ENCODE peak calls at places on chromosomes 5 and 9, in five cellular contexts. One of them, this sample, is unnamed.

GRCh38 chr9:111036946-111037743 is 1.1 kb downstream of the LPAR1 start:
- DNase-seq in tibial nerve: no peak
- DNase-seq in IMR-90: peak
- DNase-seq in suprapubic skin: no peak
- DNase-seq in thyroid gland: no peak
- DNase-seq in this sample: no peak

GRCh38 chr5:39049298-39049697 is 24.9 kb downstream of the RICTOR start:
- DNase-seq in tibial nerve: no peak
- DNase-seq in IMR-90: no peak
- DNase-seq in suprapubic skin: no peak
- DNase-seq in thyroid gland: no peak
- DNase-seq in this sample: no peak

GRCh38 chr5:74934949-74935751 is 69.0 kb upstream of the FAM169A start:
- DNase-seq in tibial nerve: no peak
- DNase-seq in IMR-90: peak
- DNase-seq in suprapubic skin: no peak
- DNase-seq in thyroid gland: no peak
- DNase-seq in this sample: no peak

GRCh38 chr9:124964604-124965003 is 23.7 kb upstream of the GOLGA1 start:
- DNase-seq in tibial nerve: no peak
- DNase-seq in IMR-90: no peak
- DNase-seq in suprapubic skin: no peak
- DNase-seq in thyroid gland: no peak
- DNase-seq in this sample: no peak

GRCh38 chr5:132681476-132681831 is 7.7 kb downstream of the IL4 start:
- DNase-seq in tibial nerve: no peak
- DNase-seq in IMR-90: no peak
- DNase-seq in suprapubic skin: no peak
- DNase-seq in thyroid gland: no peak
- DNase-seq in this sample: no peak

GRCh38 chr9:78386746-78387145 is 89.8 kb downstream of the PSAT1 start:
- DNase-seq in tibial nerve: no peak
- DNase-seq in IMR-90: peak
- DNase-seq in suprapubic skin: no peak
- DNase-seq in thyroid gland: no peak
- DNase-seq in this sample: no peak

GRCh38 chr5:6861667-6862066 is 148.4 kb downstream of the TENT4A start:
- DNase-seq in tibial nerve: no peak
- DNase-seq in IMR-90: no peak
- DNase-seq in suprapubic skin: no peak
- DNase-seq in thyroid gland: no peak
- DNase-seq in this sample: no peak

GRCh38 chr5:3657364-3658003 is 61.9 kb downstream of the IRX1 start:
- DNase-seq in tibial nerve: no peak
- DNase-seq in IMR-90: no peak
- DNase-seq in suprapubic skin: no peak
- DNase-seq in thyroid gland: no peak
- DNase-seq in this sample: no peak

GRCh38 chr5:154258531-154259217 is 68.1 kb downstream of the GALNT10 start:
- DNase-seq in tibial nerve: no peak
- DNase-seq in IMR-90: no peak
- DNase-seq in suprapubic skin: no peak
- DNase-seq in thyroid gland: no peak
- DNase-seq in this sample: no peak

GRCh38 chr5:10762178-10762775 is 1.2 kb upstream of the DAP start:
- DNase-seq in tibial nerve: no peak
- DNase-seq in IMR-90: no peak
- DNase-seq in suprapubic skin: no peak
- DNase-seq in thyroid gland: peak
- DNase-seq in this sample: no peak

GRCh38 chr5:10760976-10761841 is at the start of gene DAP:
- DNase-seq in tibial nerve: peak
- DNase-seq in IMR-90: peak
- DNase-seq in suprapubic skin: peak
- DNase-seq in thyroid gland: peak
- DNase-seq in this sample: peak

GRCh38 chr5:10759111-10759510 is 1.9 kb downstream of the DAP start:
- DNase-seq in tibial nerve: no peak
- DNase-seq in IMR-90: no peak
- DNase-seq in suprapubic skin: no peak
- DNase-seq in thyroid gland: no peak
- DNase-seq in this sample: no peak

GRCh38 chr5:10761842-10762165 is 770 bp upstream of the DAP start:
- DNase-seq in tibial nerve: no peak
- DNase-seq in IMR-90: peak
- DNase-seq in suprapubic skin: no peak
- DNase-seq in thyroid gland: no peak
- DNase-seq in this sample: no peak

GRCh38 chr5:10760033-10760975 is 730 bp downstream of the DAP start:
- DNase-seq in tibial nerve: no peak
- DNase-seq in IMR-90: peak
- DNase-seq in suprapubic skin: no peak
- DNase-seq in thyroid gland: peak
- DNase-seq in this sample: peak
- TF ChIP-seq POLR2A in tibial nerve: no peak
- TF ChIP-seq POLR2A in IMR-90: no peak
- TF ChIP-seq POLR2A in suprapubic skin: no peak
- TF ChIP-seq POLR2A in thyroid gland: peak
- TF ChIP-seq POLR2A in this sample: no peak

DNA sequence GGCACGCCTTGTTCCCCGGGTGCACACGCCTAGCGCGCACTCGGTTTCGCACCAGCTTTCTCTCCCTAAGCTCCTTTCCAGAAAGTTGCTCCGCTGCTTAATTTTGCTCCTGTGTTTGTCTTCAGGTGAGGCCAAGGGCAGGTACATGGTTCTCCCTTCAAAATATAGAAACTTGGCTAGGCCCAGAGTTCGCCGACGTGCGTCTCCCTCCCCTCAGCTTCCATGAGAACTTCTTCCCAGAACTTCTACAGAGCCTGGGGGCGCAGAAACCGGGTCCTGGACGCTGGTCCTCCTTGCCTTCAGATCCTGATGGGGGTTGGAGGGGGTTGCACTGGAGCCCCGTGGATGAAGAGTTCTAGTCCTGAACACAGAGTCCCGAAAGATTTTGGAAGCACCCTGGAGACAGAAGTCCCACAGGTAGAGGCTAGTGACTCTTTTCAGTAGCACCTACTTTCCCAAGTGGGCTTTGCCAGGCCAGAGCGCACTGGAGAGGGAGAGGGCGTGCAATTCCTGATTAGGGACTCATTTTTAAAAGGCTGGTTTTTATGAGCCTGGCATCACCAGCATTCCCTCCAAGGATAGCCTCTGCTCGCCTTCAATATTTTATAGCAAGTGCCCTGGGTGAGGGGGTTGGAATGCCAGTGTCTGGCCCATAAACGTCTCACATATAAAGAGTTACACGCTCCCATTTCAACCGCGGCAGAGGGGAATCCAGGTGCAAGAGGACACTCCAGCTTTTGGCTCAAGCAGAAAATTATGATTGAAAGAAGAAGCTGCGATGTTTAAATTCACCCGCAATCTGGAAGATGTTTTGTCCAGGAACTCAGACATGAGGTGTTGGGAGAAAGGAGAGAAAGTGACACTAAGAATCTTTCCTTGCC is 128.5 kb downstream of the TMEM174 start:
- DNase-seq in tibial nerve: no peak
- DNase-seq in IMR-90: no peak
- DNase-seq in suprapubic skin: no peak
- DNase-seq in thyroid gland: no peak
- DNase-seq in this sample: no peak
- TF ChIP-seq POLR2A in tibial nerve: no peak
- TF ChIP-seq POLR2A in IMR-90: no peak
- TF ChIP-seq POLR2A in suprapubic skin: no peak
- TF ChIP-seq POLR2A in thyroid gland: no peak
- TF ChIP-seq POLR2A in this sample: no peak

GRCh38 chr5:36237756-36238155 is 4.0 kb downstream of the NADK2 start:
- DNase-seq in tibial nerve: no peak
- DNase-seq in IMR-90: no peak
- DNase-seq in suprapubic skin: no peak
- DNase-seq in thyroid gland: no peak
- DNase-seq in this sample: no peak

GRCh38 chr5:36241636-36242533 is at the start of gene NADK2:
- DNase-seq in tibial nerve: peak
- DNase-seq in IMR-90: peak
- DNase-seq in suprapubic skin: peak
- DNase-seq in thyroid gland: peak
- DNase-seq in this sample: peak

GRCh38 chr5:36240779-36241635 is 718 bp downstream of the NADK2 start:
- DNase-seq in tibial nerve: peak
- DNase-seq in IMR-90: peak
- DNase-seq in suprapubic skin: peak
- DNase-seq in thyroid gland: peak
- DNase-seq in this sample: peak

GRCh38 chr5:36238896-36239295 is 2.8 kb downstream of the NADK2 start:
- DNase-seq in tibial nerve: no peak
- DNase-seq in IMR-90: no peak
- DNase-seq in suprapubic skin: no peak
- DNase-seq in thyroid gland: no peak
- DNase-seq in this sample: no peak

GRCh38 chr5:36239370-36240293 is 2.1 kb downstream of the NADK2 start:
- DNase-seq in tibial nerve: no peak
- DNase-seq in IMR-90: no peak
- DNase-seq in suprapubic skin: no peak
- DNase-seq in thyroid gland: no peak
- DNase-seq in this sample: no peak
- TF ChIP-seq POLR2A in tibial nerve: no peak
- TF ChIP-seq POLR2A in IMR-90: no peak
- TF ChIP-seq POLR2A in suprapubic skin: no peak
- TF ChIP-seq POLR2A in thyroid gland: no peak
- TF ChIP-seq POLR2A in this sample: no peak

GRCh38 chr5:179793470-179794139 is at the start of gene LTC4S:
- DNase-seq in tibial nerve: no peak
- DNase-seq in IMR-90: peak
- DNase-seq in suprapubic skin: peak
- DNase-seq in thyroid gland: peak
- DNase-seq in this sample: no peak
- TF ChIP-seq POLR2A in tibial nerve: no peak
- TF ChIP-seq POLR2A in IMR-90: no peak
- TF ChIP-seq POLR2A in suprapubic skin: no peak
- TF ChIP-seq POLR2A in thyroid gland: no peak
- TF ChIP-seq POLR2A in this sample: no peak

DNA sequence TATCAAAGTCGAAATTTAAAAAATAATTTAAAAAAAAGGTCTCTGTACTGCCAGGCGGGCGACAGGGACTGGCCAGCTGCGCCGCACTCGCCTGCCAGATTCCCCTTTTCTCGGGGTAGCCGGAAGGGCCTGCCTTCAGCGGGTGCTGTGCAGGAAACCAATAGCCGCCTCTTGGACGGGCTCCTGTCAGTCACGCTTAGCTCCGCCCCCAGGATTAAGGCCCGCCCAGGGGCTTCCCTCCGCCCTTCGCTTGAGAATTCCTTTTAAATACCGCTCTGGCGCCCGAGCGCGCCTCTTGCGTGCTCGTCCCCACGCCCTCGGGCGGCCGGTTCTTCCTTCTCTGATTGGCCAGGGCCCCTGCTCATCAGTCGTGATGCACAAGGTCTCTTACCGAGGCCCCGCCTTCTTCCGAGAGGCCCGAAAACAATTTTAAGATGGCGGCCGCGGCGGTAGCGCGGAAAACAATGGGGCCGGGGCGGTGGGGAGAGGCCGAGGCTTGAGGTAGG is at the start of gene MAML1:
- DNase-seq in tibial nerve: peak
- DNase-seq in IMR-90: peak
- DNase-seq in suprapubic skin: peak
- DNase-seq in thyroid gland: peak
- DNase-seq in this sample: peak
- TF ChIP-seq POLR2A in tibial nerve: peak
- TF ChIP-seq POLR2A in IMR-90: peak
- TF ChIP-seq POLR2A in suprapubic skin: no peak
- TF ChIP-seq POLR2A in thyroid gland: peak
- TF ChIP-seq POLR2A in this sample: peak

DNA sequence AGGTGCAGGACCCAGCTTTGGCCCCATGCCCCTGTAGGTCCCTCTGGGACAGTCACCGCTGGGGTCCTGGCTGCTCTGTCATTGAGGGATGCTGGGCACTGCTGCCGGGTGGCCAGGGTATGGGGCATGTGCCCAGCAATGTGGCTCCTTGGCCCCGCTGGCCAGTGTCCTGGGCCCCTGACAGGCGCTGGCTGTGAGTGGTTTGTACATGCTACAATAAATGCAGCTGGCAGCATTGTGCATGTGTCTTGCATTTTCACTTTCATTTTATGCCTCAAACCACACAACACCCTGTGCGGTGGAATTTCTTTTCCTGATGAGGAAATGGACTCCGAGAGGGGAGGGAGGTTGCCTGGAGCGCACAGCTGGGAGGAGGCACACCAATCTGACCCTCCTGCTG is 11.5 kb downstream of the TSPAN17 start:
- DNase-seq in tibial nerve: no peak
- DNase-seq in IMR-90: peak
- DNase-seq in suprapubic skin: no peak
- DNase-seq in thyroid gland: no peak
- DNase-seq in this sample: no peak
- TF ChIP-seq POLR2A in tibial nerve: no peak
- TF ChIP-seq POLR2A in IMR-90: no peak
- TF ChIP-seq POLR2A in suprapubic skin: no peak
- TF ChIP-seq POLR2A in thyroid gland: no peak
- TF ChIP-seq POLR2A in this sample: no peak